ENCODE peak calls at places on chromosome 19, in ten cellular contexts. One of them, this sample, is unnamed.

GRCh38 chr19:39236527-39236926 is 8.3 kb downstream of the IFNL3 start:
- DNase-seq in upper lobe of left lung: no peak
- DNase-seq in GM23338: no peak
- DNase-seq in endodermal cell: no peak
- DNase-seq in left ventricle myocardium inferior: no peak
- DNase-seq in PC-3: no peak
- DNase-seq in tibial nerve: no peak
- DNase-seq in coronary artery: no peak
- DNase-seq in prostate gland: no peak
- DNase-seq in psoas muscle: no peak
- DNase-seq in this sample: peak

GRCh38 chr19:55668603-55669348 is 6.2 kb upstream of the EPN1 start:
- DNase-seq in GM23338: no peak
- DNase-seq in tibial nerve: no peak
- DNase-seq in left ventricle myocardium inferior: no peak
- DNase-seq in prostate gland: no peak
- DNase-seq in endodermal cell: no peak
- DNase-seq in coronary artery: no peak
- DNase-seq in PC-3: no peak
- DNase-seq in psoas muscle: no peak
- DNase-seq in upper lobe of left lung: no peak
- DNase-seq in this sample: no peak

GRCh38 chr19:35213678-35214632 is 14.6 kb downstream of the FAM187B start:
- DNase-seq in prostate gland: peak
- DNase-seq in left ventricle myocardium inferior: peak
- DNase-seq in tibial nerve: peak
- DNase-seq in PC-3: peak
- DNase-seq in GM23338: no peak
- DNase-seq in coronary artery: peak
- DNase-seq in psoas muscle: peak
- DNase-seq in endodermal cell: peak
- DNase-seq in upper lobe of left lung: peak
- DNase-seq in this sample: peak

GRCh38 chr19:49631279-49631588 is 8.7 kb downstream of the RRAS start:
- DNase-seq in left ventricle myocardium inferior: no peak
- DNase-seq in psoas muscle: no peak
- DNase-seq in tibial nerve: no peak
- DNase-seq in prostate gland: peak
- DNase-seq in endodermal cell: peak
- DNase-seq in coronary artery: no peak
- DNase-seq in PC-3: no peak
- DNase-seq in upper lobe of left lung: no peak
- DNase-seq in GM23338: no peak
- DNase-seq in this sample: no peak

GRCh38 chr19:3338541-3339181 is 27.7 kb upstream of the NFIC start:
- DNase-seq in prostate gland: peak
- DNase-seq in left ventricle myocardium inferior: peak
- DNase-seq in tibial nerve: no peak
- DNase-seq in endodermal cell: no peak
- DNase-seq in coronary artery: peak
- DNase-seq in PC-3: no peak
- DNase-seq in upper lobe of left lung: peak
- DNase-seq in psoas muscle: no peak
- DNase-seq in GM23338: no peak
- DNase-seq in this sample: peak

GRCh38 chr19:34259367-34259865 is 5.1 kb downstream of the GARRE1 start:
- DNase-seq in upper lobe of left lung: no peak
- DNase-seq in left ventricle myocardium inferior: no peak
- DNase-seq in tibial nerve: no peak
- DNase-seq in prostate gland: no peak
- DNase-seq in coronary artery: no peak
- DNase-seq in GM23338: no peak
- DNase-seq in endodermal cell: no peak
- DNase-seq in PC-3: no peak
- DNase-seq in psoas muscle: no peak
- DNase-seq in this sample: no peak

GRCh38 chr19:2993579-2993978 is 16.2 kb downstream of the TLE6 start:
- DNase-seq in tibial nerve: no peak
- DNase-seq in left ventricle myocardium inferior: no peak
- DNase-seq in psoas muscle: no peak
- DNase-seq in coronary artery: no peak
- DNase-seq in endodermal cell: no peak
- DNase-seq in PC-3: no peak
- DNase-seq in prostate gland: no peak
- DNase-seq in GM23338: no peak
- DNase-seq in upper lobe of left lung: no peak
- DNase-seq in this sample: no peak

GRCh38 chr19:1856698-1857603 is 6.4 kb downstream of the KLF16 start:
- DNase-seq in endodermal cell: peak
- DNase-seq in coronary artery: no peak
- DNase-seq in GM23338: peak
- DNase-seq in psoas muscle: peak
- DNase-seq in left ventricle myocardium inferior: peak
- DNase-seq in upper lobe of left lung: peak
- DNase-seq in tibial nerve: peak
- DNase-seq in prostate gland: peak
- DNase-seq in PC-3: peak
- DNase-seq in this sample: peak

GRCh38 chr19:54376610-54377009 is 11.9 kb upstream of the LAIR1 start:
- DNase-seq in GM23338: no peak
- DNase-seq in endodermal cell: no peak
- DNase-seq in upper lobe of left lung: no peak
- DNase-seq in prostate gland: no peak
- DNase-seq in left ventricle myocardium inferior: no peak
- DNase-seq in tibial nerve: no peak
- DNase-seq in coronary artery: no peak
- DNase-seq in PC-3: no peak
- DNase-seq in psoas muscle: no peak
- DNase-seq in this sample: no peak

GRCh38 chr19:50728084-50728737 is 5.0 kb downstream of the CLEC11A start:
- DNase-seq in GM23338: peak
- DNase-seq in coronary artery: no peak
- DNase-seq in endodermal cell: peak
- DNase-seq in prostate gland: peak
- DNase-seq in PC-3: no peak
- DNase-seq in psoas muscle: peak
- DNase-seq in tibial nerve: peak
- DNase-seq in left ventricle myocardium inferior: peak
- DNase-seq in upper lobe of left lung: peak
- DNase-seq in this sample: peak

GRCh38 chr19:29943615-29944014 is 1.6 kb downstream of the URI1 start:
- DNase-seq in coronary artery: no peak
- DNase-seq in psoas muscle: no peak
- DNase-seq in left ventricle myocardium inferior: no peak
- DNase-seq in upper lobe of left lung: no peak
- DNase-seq in PC-3: no peak
- DNase-seq in GM23338: no peak
- DNase-seq in prostate gland: no peak
- DNase-seq in endodermal cell: no peak
- DNase-seq in tibial nerve: no peak
- DNase-seq in this sample: no peak

GRCh38 chr19:13849277-13849676 is 27.7 kb upstream of the NANOS3 start:
- DNase-seq in upper lobe of left lung: no peak
- DNase-seq in left ventricle myocardium inferior: no peak
- DNase-seq in GM23338: no peak
- DNase-seq in tibial nerve: no peak
- DNase-seq in endodermal cell: no peak
- DNase-seq in prostate gland: no peak
- DNase-seq in PC-3: peak
- DNase-seq in psoas muscle: no peak
- DNase-seq in coronary artery: no peak
- DNase-seq in this sample: no peak
- H3K27ac ChIP-seq in upper lobe of left lung: peak
- H3K27ac ChIP-seq in left ventricle myocardium inferior: peak
- H3K27ac ChIP-seq in GM23338: no peak
- H3K27ac ChIP-seq in tibial nerve: peak
- H3K27ac ChIP-seq in endodermal cell: no peak
- H3K27ac ChIP-seq in prostate gland: peak
- H3K27ac ChIP-seq in PC-3: peak
- H3K27ac ChIP-seq in psoas muscle: peak
- H3K27ac ChIP-seq in coronary artery: peak
- H3K27ac ChIP-seq in this sample: no peak

GRCh38 chr19:32316034-32316433 is 29.4 kb upstream of the ZNF507 start:
- DNase-seq in coronary artery: no peak
- DNase-seq in endodermal cell: peak
- DNase-seq in tibial nerve: no peak
- DNase-seq in prostate gland: no peak
- DNase-seq in upper lobe of left lung: no peak
- DNase-seq in PC-3: no peak
- DNase-seq in left ventricle myocardium inferior: no peak
- DNase-seq in psoas muscle: no peak
- DNase-seq in GM23338: peak
- DNase-seq in this sample: no peak
- TF ChIP-seq CTCF in coronary artery: no peak
- TF ChIP-seq CTCF in endodermal cell: peak
- TF ChIP-seq CTCF in tibial nerve: no peak
- TF ChIP-seq CTCF in prostate gland: no peak
- TF ChIP-seq CTCF in upper lobe of left lung: no peak
- TF ChIP-seq CTCF in PC-3: no peak
- TF ChIP-seq CTCF in left ventricle myocardium inferior: no peak
- TF ChIP-seq CTCF in psoas muscle: no peak
- TF ChIP-seq CTCF in GM23338: no peak
- TF ChIP-seq CTCF in this sample: no peak

GRCh38 chr19:11872624-11873023 is 15.0 kb upstream of the ZNF69 start:
- DNase-seq in tibial nerve: no peak
- DNase-seq in coronary artery: no peak
- DNase-seq in psoas muscle: no peak
- DNase-seq in PC-3: no peak
- DNase-seq in upper lobe of left lung: no peak
- DNase-seq in endodermal cell: no peak
- DNase-seq in prostate gland: no peak
- DNase-seq in GM23338: no peak
- DNase-seq in left ventricle myocardium inferior: no peak
- DNase-seq in this sample: no peak
- H3K27ac ChIP-seq in tibial nerve: no peak
- H3K27ac ChIP-seq in coronary artery: no peak
- H3K27ac ChIP-seq in psoas muscle: no peak
- H3K27ac ChIP-seq in PC-3: no peak
- H3K27ac ChIP-seq in upper lobe of left lung: no peak
- H3K27ac ChIP-seq in endodermal cell: no peak
- H3K27ac ChIP-seq in prostate gland: no peak
- H3K27ac ChIP-seq in GM23338: no peak
- H3K27ac ChIP-seq in left ventricle myocardium inferior: no peak
- H3K27ac ChIP-seq in this sample: no peak

GRCh38 chr19:31339405-31339804 is 9.8 kb downstream of the TSHZ3 start:
- DNase-seq in upper lobe of left lung: no peak
- DNase-seq in psoas muscle: no peak
- DNase-seq in GM23338: no peak
- DNase-seq in tibial nerve: no peak
- DNase-seq in prostate gland: no peak
- DNase-seq in left ventricle myocardium inferior: no peak
- DNase-seq in endodermal cell: no peak
- DNase-seq in PC-3: no peak
- DNase-seq in coronary artery: no peak
- DNase-seq in this sample: no peak
- TF ChIP-seq CTCF in upper lobe of left lung: no peak
- TF ChIP-seq CTCF in psoas muscle: no peak
- TF ChIP-seq CTCF in GM23338: no peak
- TF ChIP-seq CTCF in tibial nerve: no peak
- TF ChIP-seq CTCF in prostate gland: no peak
- TF ChIP-seq CTCF in left ventricle myocardium inferior: no peak
- TF ChIP-seq CTCF in endodermal cell: no peak
- TF ChIP-seq CTCF in PC-3: no peak
- TF ChIP-seq CTCF in coronary artery: no peak
- TF ChIP-seq CTCF in this sample: no peak

GRCh38 chr19:22622901-22623840 is 11.0 kb upstream of the ZNF492 start:
- DNase-seq in PC-3: no peak
- DNase-seq in tibial nerve: no peak
- DNase-seq in upper lobe of left lung: peak
- DNase-seq in endodermal cell: no peak
- DNase-seq in GM23338: no peak
- DNase-seq in psoas muscle: no peak
- DNase-seq in left ventricle myocardium inferior: no peak
- DNase-seq in prostate gland: no peak
- DNase-seq in coronary artery: no peak
- DNase-seq in this sample: no peak
- H3K27ac ChIP-seq in PC-3: no peak
- H3K27ac ChIP-seq in tibial nerve: peak
- H3K27ac ChIP-seq in upper lobe of left lung: no peak
- H3K27ac ChIP-seq in endodermal cell: no peak
- H3K27ac ChIP-seq in GM23338: no peak
- H3K27ac ChIP-seq in psoas muscle: no peak
- H3K27ac ChIP-seq in left ventricle myocardium inferior: no peak
- H3K27ac ChIP-seq in prostate gland: no peak
- H3K27ac ChIP-seq in coronary artery: peak
- H3K27ac ChIP-seq in this sample: no peak

DNA sequence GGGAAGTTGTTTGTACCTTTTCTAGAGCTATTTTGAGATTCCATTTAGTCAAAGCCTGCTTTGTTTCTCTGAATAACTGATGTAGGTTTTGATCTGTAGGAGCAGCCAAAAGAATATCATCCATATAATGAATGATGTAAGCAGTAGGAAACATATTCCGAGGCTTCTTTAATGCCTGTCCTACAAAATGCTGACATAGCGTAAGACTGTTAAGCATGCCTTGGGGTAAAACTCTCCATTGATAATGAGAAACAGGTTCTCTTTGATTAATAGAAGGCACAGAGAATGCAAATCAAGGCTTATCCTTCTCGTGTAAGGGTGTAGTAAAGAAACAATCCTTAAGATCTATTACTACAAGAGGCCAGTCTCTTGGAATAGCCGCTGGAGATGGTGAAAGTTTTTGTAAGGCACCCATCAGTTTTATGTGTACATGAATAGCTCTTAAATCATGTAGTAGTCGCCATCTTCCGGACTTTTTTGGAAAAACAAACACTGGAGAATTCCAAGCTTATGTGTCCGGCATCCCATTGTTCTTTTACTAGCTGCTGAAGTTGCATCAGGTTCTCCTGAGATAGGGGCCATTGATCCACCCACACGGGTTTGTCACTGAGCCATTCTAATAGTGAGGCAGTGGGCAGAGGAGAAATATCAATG is 13.5 kb downstream of the FPR3 start:
- DNase-seq in psoas muscle: no peak
- DNase-seq in prostate gland: peak
- DNase-seq in coronary artery: no peak
- DNase-seq in left ventricle myocardium inferior: no peak
- DNase-seq in endodermal cell: no peak
- DNase-seq in upper lobe of left lung: no peak
- DNase-seq in GM23338: no peak
- DNase-seq in tibial nerve: no peak
- DNase-seq in PC-3: peak
- DNase-seq in this sample: no peak
- TF ChIP-seq CTCF in psoas muscle: no peak
- TF ChIP-seq CTCF in prostate gland: no peak
- TF ChIP-seq CTCF in coronary artery: no peak
- TF ChIP-seq CTCF in left ventricle myocardium inferior: peak
- TF ChIP-seq CTCF in endodermal cell: no peak
- TF ChIP-seq CTCF in upper lobe of left lung: no peak
- TF ChIP-seq CTCF in GM23338: peak
- TF ChIP-seq CTCF in tibial nerve: no peak
- TF ChIP-seq CTCF in PC-3: peak
- TF ChIP-seq CTCF in this sample: no peak

GRCh38 chr19:31173991-31174390 is 175.2 kb downstream of the TSHZ3 start:
- DNase-seq in coronary artery: no peak
- DNase-seq in PC-3: no peak
- DNase-seq in prostate gland: no peak
- DNase-seq in psoas muscle: no peak
- DNase-seq in tibial nerve: no peak
- DNase-seq in endodermal cell: no peak
- DNase-seq in left ventricle myocardium inferior: no peak
- DNase-seq in upper lobe of left lung: no peak
- DNase-seq in GM23338: no peak
- DNase-seq in this sample: no peak
- H3K27ac ChIP-seq in coronary artery: no peak
- H3K27ac ChIP-seq in PC-3: no peak
- H3K27ac ChIP-seq in prostate gland: no peak
- H3K27ac ChIP-seq in psoas muscle: no peak
- H3K27ac ChIP-seq in tibial nerve: no peak
- H3K27ac ChIP-seq in endodermal cell: no peak
- H3K27ac ChIP-seq in left ventricle myocardium inferior: no peak
- H3K27ac ChIP-seq in upper lobe of left lung: no peak
- H3K27ac ChIP-seq in GM23338: no peak
- H3K27ac ChIP-seq in this sample: no peak